ENCODE peak calls at places on chromosome 7, in eight cellular contexts. E, R, U, A, F, H, V and Y are unnamed samples.

GRCh38 chr7:120260111-120260510 is 12.9 kb upstream of the KCND2 start:
- DNase-seq in E (no peak), R (no peak), U (no peak), A (no peak), F (no peak), H (no peak), V (no peak), Y (no peak)

GRCh38 chr7:147103224-147103623 is 986.6 kb downstream of the CNTNAP2 start:
- DNase-seq in E (no peak), R (no peak), U (no peak), A (no peak), F (no peak), H (no peak), V (no peak), Y (no peak)

GRCh38 chr7:146176790-146177189 is 60.2 kb downstream of the CNTNAP2 start:
- DNase-seq in E (no peak), R (no peak), U (peak), A (no peak), F (no peak), H (no peak), V (no peak), Y (no peak)

GRCh38 chr7:73429218-73429617 is 4.4 kb upstream of the FZD9 start:
- DNase-seq in E (no peak), R (no peak), U (peak), A (no peak), F (no peak), H (no peak), V (no peak), Y (no peak)

GRCh38 chr7:5470721-5471311 is 47.2 kb upstream of the TNRC18 start:
- DNase-seq in E (no peak), R (no peak), U (peak), A (no peak), F (no peak), H (no peak), V (peak), Y (no peak)

GRCh38 chr7:111026806-111027205 is 64.1 kb upstream of the LRRN3 start:
- DNase-seq in E (no peak), R (no peak), U (no peak), A (no peak), F (no peak), H (no peak), V (no peak), Y (no peak)

GRCh38 chr7:40297741-40298311 is 163.0 kb downstream of the SUGCT start:
- DNase-seq in E (peak), R (no peak), U (peak), A (no peak), F (no peak), H (peak), V (no peak), Y (no peak)

GRCh38 chr7:55326079-55326847 is 38.9 kb upstream of the LANCL2 start:
- DNase-seq in E (no peak), R (no peak), U (no peak), A (no peak), F (no peak), H (no peak), V (no peak), Y (no peak)

GRCh38 chr7:95302976-95303375 is 21.4 kb downstream of the PON1 start:
- DNase-seq in E (no peak), R (no peak), U (peak), A (no peak), F (no peak), H (no peak), V (no peak), Y (no peak)

GRCh38 chr7:55504093-55504859 is 68.0 kb downstream of the VOPP1 start:
- DNase-seq in E (no peak), R (no peak), U (no peak), A (no peak), F (no peak), H (peak), V (no peak), Y (no peak)

GRCh38 chr7:132328760-132329159 is 247.5 kb downstream of the PLXNA4 start:
- DNase-seq in E (no peak), R (no peak), U (no peak), A (no peak), F (no peak), H (no peak), V (no peak), Y (no peak)